ENCODE peak calls at places on chromosomes 16 and 17, in eight cellular contexts. U, T, W, S, J, B, V and E are unnamed samples.

GRCh38 chr17:6352016-6352415 is 82.9 kb downstream of the AIPL1 start:
- DNase-seq in J (no peak), W (no peak), B (no peak), V (no peak), U (no peak), T (no peak), S (no peak), E (peak; percentile 47)

GRCh38 chr17:75757086-75757681 is 7.8 kb downstream of the GALK1 start:
- DNase-seq in S (no peak), J (no peak), U (no peak), W (no peak), V (no peak), T (no peak), B (no peak), E (no peak)

GRCh38 chr16:7272567-7273158 is 60.0 kb upstream of the RBFOX1 start:
- DNase-seq in S (no peak), T (no peak), W (no peak), B (no peak), V (no peak), J (no peak), U (no peak), E (no peak)

GRCh38 chr16:47492428-47493357 is 31.6 kb downstream of the PHKB start:
- DNase-seq in J (no peak), V (no peak), S (no peak), U (no peak), T (no peak), B (no peak), W (peak; percentile 1), E (no peak)

GRCh38 chr16:67833035-67833417 is 9.1 kb upstream of the THAP11 start:
- DNase-seq in J (no peak), V (no peak), T (no peak), W (peak; percentile 77), U (no peak), S (no peak), B (no peak), E (no peak)

GRCh38 chr16:68265078-68265925 is 976 bp downstream of the SLC7A6 start:
- DNase-seq in S (peak; percentile 39), U (no peak), W (peak; percentile 78), B (no peak), J (peak; percentile 51), V (peak; percentile 84), T (peak; percentile 37), E (no peak)

GRCh38 chr17:81315170-81315884 is 20.2 kb upstream of the SLC38A10 start:
- DNase-seq in T (no peak), W (no peak), B (no peak), V (no peak), U (no peak), J (no peak), S (no peak), E (no peak)

GRCh38 chr17:80819422-80820164 is 172.0 kb upstream of the CHMP6 start:
- DNase-seq in S (no peak), W (no peak), B (no peak), J (peak; percentile 26), T (no peak), V (no peak), U (peak; percentile 55), E (no peak)

GRCh38 chr17:81160306-81160705 is 5.0 kb upstream of the PVALEF start:
- DNase-seq in S (no peak), V (no peak), W (no peak), J (no peak), U (no peak), B (no peak), T (no peak), E (no peak)

GRCh38 chr17:75503976-75504346 is 11.4 kb downstream of the CASKIN2 start:
- DNase-seq in J (no peak), W (no peak), V (no peak), U (no peak), T (no peak), B (no peak), S (no peak), E (no peak)

GRCh38 chr16:11916524-11917285 is 949 bp upstream of the GSPT1 start:
- DNase-seq in S (no peak), U (peak; percentile 59), J (no peak), B (no peak), T (no peak), W (no peak), V (peak; percentile 78), E (no peak)